ENCODE peak calls at places on chromosomes 12 and 14, in seven cellular contexts. One of them, this sample, is unnamed.

GRCh38 chr12:131755305-131756113 is 44.6 kb downstream of the SFSWAP start:
- DNase-seq in dorsolateral prefrontal cortex: no peak
- DNase-seq in breast epithelium: peak; percentile 5
- DNase-seq in A549: peak; percentile 42
- DNase-seq in ovary: no peak
- DNase-seq in epithelial cell of esophagus: peak; percentile 46
- DNase-seq in kidney: no peak
- DNase-seq in this sample: no peak

GRCh38 chr14:72611506-72611905 is 282.4 kb downstream of the DPF3 start:
- DNase-seq in epithelial cell of esophagus: no peak
- DNase-seq in A549: no peak
- DNase-seq in ovary: no peak
- DNase-seq in breast epithelium: no peak
- DNase-seq in kidney: no peak
- DNase-seq in dorsolateral prefrontal cortex: no peak
- DNase-seq in this sample: no peak

GRCh38 chr12:24921251-24922038 is 27.5 kb downstream of the BCAT1 start:
- DNase-seq in breast epithelium: no peak
- DNase-seq in epithelial cell of esophagus: peak; percentile 50
- DNase-seq in A549: no peak
- DNase-seq in kidney: no peak
- DNase-seq in ovary: no peak
- DNase-seq in dorsolateral prefrontal cortex: no peak
- DNase-seq in this sample: no peak

GRCh38 chr12:112013601-112014402 is 576 bp downstream of the ERP29 start:
- DNase-seq in dorsolateral prefrontal cortex: peak; percentile 61
- DNase-seq in epithelial cell of esophagus: peak; percentile 86
- DNase-seq in breast epithelium: peak; percentile 59
- DNase-seq in ovary: peak; percentile 64
- DNase-seq in A549: peak; percentile 44
- DNase-seq in kidney: peak; percentile 89
- DNase-seq in this sample: peak; percentile 60

GRCh38 chr14:55373784-55374725 is 37.6 kb downstream of the ATG14 start:
- DNase-seq in ovary: no peak
- DNase-seq in A549: no peak
- DNase-seq in epithelial cell of esophagus: peak; percentile 72
- DNase-seq in kidney: no peak
- DNase-seq in breast epithelium: no peak
- DNase-seq in dorsolateral prefrontal cortex: no peak
- DNase-seq in this sample: no peak

GRCh38 chr12:62730649-62731377 is 204.1 kb downstream of the PPM1H start:
- DNase-seq in dorsolateral prefrontal cortex: no peak
- DNase-seq in epithelial cell of esophagus: peak; percentile 46
- DNase-seq in ovary: no peak
- DNase-seq in A549: peak; percentile 66
- DNase-seq in kidney: no peak
- DNase-seq in breast epithelium: no peak
- DNase-seq in this sample: no peak

GRCh38 chr12:26636710-26637328 is 196.2 kb downstream of the ITPR2 start:
- DNase-seq in kidney: no peak
- DNase-seq in ovary: no peak
- DNase-seq in A549: peak; percentile 31
- DNase-seq in dorsolateral prefrontal cortex: no peak
- DNase-seq in epithelial cell of esophagus: peak; percentile 70
- DNase-seq in breast epithelium: no peak
- DNase-seq in this sample: no peak

GRCh38 chr14:68089146-68089715 is 269.7 kb downstream of the RAD51B start:
- DNase-seq in A549: peak; percentile 67
- DNase-seq in dorsolateral prefrontal cortex: no peak
- DNase-seq in kidney: no peak
- DNase-seq in epithelial cell of esophagus: peak; percentile 47
- DNase-seq in ovary: no peak
- DNase-seq in breast epithelium: no peak
- DNase-seq in this sample: no peak

GRCh38 chr12:46944104-46944503 is 118.3 kb upstream of the SLC38A4 start:
- DNase-seq in breast epithelium: no peak
- DNase-seq in epithelial cell of esophagus: peak; percentile 85
- DNase-seq in A549: no peak
- DNase-seq in ovary: no peak
- DNase-seq in kidney: no peak
- DNase-seq in dorsolateral prefrontal cortex: no peak
- DNase-seq in this sample: no peak

GRCh38 chr12:102629262-102629888 is 149.0 kb upstream of the IGF1 start:
- DNase-seq in breast epithelium: no peak
- DNase-seq in ovary: no peak
- DNase-seq in kidney: no peak
- DNase-seq in A549: no peak
- DNase-seq in epithelial cell of esophagus: no peak
- DNase-seq in dorsolateral prefrontal cortex: no peak
- DNase-seq in this sample: no peak

GRCh38 chr14:94670692-94671285 is 58.6 kb downstream of the SERPINA3 start:
- DNase-seq in kidney: no peak
- DNase-seq in epithelial cell of esophagus: no peak
- DNase-seq in dorsolateral prefrontal cortex: no peak
- DNase-seq in A549: no peak
- DNase-seq in breast epithelium: no peak
- DNase-seq in ovary: no peak
- DNase-seq in this sample: no peak

GRCh38 chr12:28409892-28410291 is 219.6 kb downstream of the CCDC91 start:
- DNase-seq in epithelial cell of esophagus: peak; percentile 75
- DNase-seq in kidney: no peak
- DNase-seq in ovary: no peak
- DNase-seq in A549: no peak
- DNase-seq in breast epithelium: no peak
- DNase-seq in dorsolateral prefrontal cortex: no peak
- DNase-seq in this sample: no peak

GRCh38 chr12:58387199-58387598 is 445.8 kb downstream of the ATP23 start:
- DNase-seq in kidney: no peak
- DNase-seq in ovary: no peak
- DNase-seq in dorsolateral prefrontal cortex: no peak
- DNase-seq in breast epithelium: no peak
- DNase-seq in A549: no peak
- DNase-seq in epithelial cell of esophagus: peak; percentile 64
- DNase-seq in this sample: no peak

GRCh38 chr12:14931791-14932560 is 6.4 kb downstream of the ERP27 start:
- DNase-seq in dorsolateral prefrontal cortex: no peak
- DNase-seq in breast epithelium: no peak
- DNase-seq in epithelial cell of esophagus: peak; percentile 80
- DNase-seq in ovary: no peak
- DNase-seq in A549: no peak
- DNase-seq in kidney: no peak
- DNase-seq in this sample: no peak

GRCh38 chr14:50335989-50336391 is 23.9 kb downstream of the DMAC2L start:
- DNase-seq in dorsolateral prefrontal cortex: peak; percentile 81
- DNase-seq in breast epithelium: no peak
- DNase-seq in ovary: peak; percentile 39
- DNase-seq in A549: no peak
- DNase-seq in kidney: peak; percentile 70
- DNase-seq in epithelial cell of esophagus: no peak
- DNase-seq in this sample: no peak

GRCh38 chr12:100668939-100669536 is 95.6 kb downstream of the GAS2L3 start:
- DNase-seq in ovary: peak; percentile 53
- DNase-seq in epithelial cell of esophagus: peak; percentile 80
- DNase-seq in kidney: peak; percentile 77
- DNase-seq in A549: peak; percentile 79
- DNase-seq in dorsolateral prefrontal cortex: peak; percentile 65
- DNase-seq in breast epithelium: peak; percentile 64
- DNase-seq in this sample: no peak

GRCh38 chr12:1934068-1934467 is 15.6 kb upstream of the CACNA2D4 start:
- DNase-seq in A549: no peak
- DNase-seq in kidney: no peak
- DNase-seq in dorsolateral prefrontal cortex: no peak
- DNase-seq in ovary: no peak
- DNase-seq in breast epithelium: no peak
- DNase-seq in epithelial cell of esophagus: no peak
- DNase-seq in this sample: no peak

GRCh38 chr12:1821805-1822204 is 1.4 kb downstream of the LRTM2 start:
- DNase-seq in breast epithelium: no peak
- DNase-seq in epithelial cell of esophagus: no peak
- DNase-seq in A549: no peak
- DNase-seq in dorsolateral prefrontal cortex: peak; percentile 64
- DNase-seq in kidney: no peak
- DNase-seq in ovary: no peak
- DNase-seq in this sample: no peak

GRCh38 chr12:57590892-57591566 is at the start of gene PIP4K2C:
- DNase-seq in kidney: peak; percentile 94
- DNase-seq in dorsolateral prefrontal cortex: peak; percentile 85
- DNase-seq in epithelial cell of esophagus: peak; percentile 89
- DNase-seq in A549: peak; percentile 79
- DNase-seq in breast epithelium: peak; percentile 85
- DNase-seq in ovary: peak; percentile 85
- DNase-seq in this sample: peak; percentile 82

GRCh38 chr12:106140223-106140986 is 1.7 kb upstream of the NUAK1 start:
- DNase-seq in kidney: no peak
- DNase-seq in ovary: no peak
- DNase-seq in dorsolateral prefrontal cortex: no peak
- DNase-seq in epithelial cell of esophagus: no peak
- DNase-seq in breast epithelium: no peak
- DNase-seq in A549: no peak
- DNase-seq in this sample: no peak

GRCh38 chr14:92496458-92496857 is 17.1 kb upstream of the RIN3 start:
- DNase-seq in kidney: no peak
- DNase-seq in dorsolateral prefrontal cortex: no peak
- DNase-seq in ovary: no peak
- DNase-seq in breast epithelium: no peak
- DNase-seq in epithelial cell of esophagus: no peak
- DNase-seq in A549: no peak
- DNase-seq in this sample: no peak

GRCh38 chr12:61095131-61095530 is 1165.1 kb upstream of the USP15 start:
- DNase-seq in ovary: no peak
- DNase-seq in breast epithelium: no peak
- DNase-seq in kidney: no peak
- DNase-seq in epithelial cell of esophagus: no peak
- DNase-seq in A549: no peak
- DNase-seq in dorsolateral prefrontal cortex: no peak
- DNase-seq in this sample: no peak

GRCh38 chr14:95068091-95068490 is 89.2 kb downstream of the DICER1 start:
- DNase-seq in epithelial cell of esophagus: no peak
- DNase-seq in ovary: no peak
- DNase-seq in kidney: no peak
- DNase-seq in dorsolateral prefrontal cortex: no peak
- DNase-seq in A549: no peak
- DNase-seq in breast epithelium: no peak
- DNase-seq in this sample: no peak

GRCh38 chr12:132611620-132612019 is 1.2 kb upstream of the LRCOL1 start:
- DNase-seq in A549: no peak
- DNase-seq in dorsolateral prefrontal cortex: no peak
- DNase-seq in epithelial cell of esophagus: no peak
- DNase-seq in kidney: no peak
- DNase-seq in breast epithelium: no peak
- DNase-seq in ovary: no peak
- DNase-seq in this sample: no peak

GRCh38 chr12:67070604-67071003 is 198.6 kb upstream of the CAND1 start:
- DNase-seq in breast epithelium: no peak
- DNase-seq in ovary: no peak
- DNase-seq in kidney: no peak
- DNase-seq in A549: no peak
- DNase-seq in epithelial cell of esophagus: no peak
- DNase-seq in dorsolateral prefrontal cortex: no peak
- DNase-seq in this sample: no peak

GRCh38 chr12:67069451-67070306 is 199.5 kb upstream of the CAND1 start:
- DNase-seq in kidney: peak; percentile 77
- DNase-seq in ovary: peak; percentile 44
- DNase-seq in dorsolateral prefrontal cortex: no peak
- DNase-seq in A549: peak; percentile 24
- DNase-seq in epithelial cell of esophagus: peak; percentile 63
- DNase-seq in breast epithelium: no peak
- DNase-seq in this sample: no peak

GRCh38 chr12:67068204-67068731 is 200.9 kb upstream of the CAND1 start:
- DNase-seq in breast epithelium: no peak
- DNase-seq in dorsolateral prefrontal cortex: no peak
- DNase-seq in kidney: peak; percentile 57
- DNase-seq in ovary: peak; percentile 24
- DNase-seq in A549: no peak
- DNase-seq in epithelial cell of esophagus: peak; percentile 23
- DNase-seq in this sample: no peak

GRCh38 chr12:67068773-67069450 is 200.2 kb upstream of the CAND1 start:
- DNase-seq in breast epithelium: peak; percentile 52
- DNase-seq in dorsolateral prefrontal cortex: no peak
- DNase-seq in A549: peak; percentile 37
- DNase-seq in kidney: peak; percentile 79
- DNase-seq in ovary: peak; percentile 33
- DNase-seq in epithelial cell of esophagus: peak; percentile 77
- DNase-seq in this sample: no peak

DNA sequence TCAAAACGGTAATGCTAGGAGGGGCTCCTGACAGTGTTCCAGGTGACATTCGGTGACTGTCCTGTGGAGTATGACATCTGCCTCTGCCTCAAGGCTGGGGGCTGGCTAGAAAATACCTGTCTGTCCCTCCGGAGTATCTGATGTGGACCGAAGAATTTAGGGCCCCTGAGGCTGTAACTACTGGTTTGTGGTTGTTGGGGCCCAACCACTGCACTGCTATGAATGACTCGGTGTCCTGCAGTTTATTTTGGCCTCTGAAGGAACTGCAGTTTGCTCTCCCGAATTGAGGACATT is 198.9 kb upstream of the CAND1 start:
- DNase-seq in A549: no peak
- DNase-seq in dorsolateral prefrontal cortex: no peak
- DNase-seq in breast epithelium: no peak
- DNase-seq in epithelial cell of esophagus: no peak
- DNase-seq in ovary: no peak
- DNase-seq in kidney: no peak
- DNase-seq in this sample: no peak
- H3K4me3 ChIP-seq in A549: peak overlapping the region; percentile 75
- H3K4me3 ChIP-seq in dorsolateral prefrontal cortex: peak overlapping the region; percentile 74
- H3K4me3 ChIP-seq in breast epithelium: peak overlapping the region; percentile 72
- H3K4me3 ChIP-seq in epithelial cell of esophagus: peak overlapping the region; percentile 64
- H3K4me3 ChIP-seq in ovary: no peak overlapping the region
- H3K4me3 ChIP-seq in kidney: no peak overlapping the region
- H3K4me3 ChIP-seq in this sample: no peak overlapping the region

GRCh38 chr12:104460973-104461693 is 4.4 kb downstream of the CHST11 start:
- DNase-seq in dorsolateral prefrontal cortex: no peak
- DNase-seq in A549: no peak
- DNase-seq in ovary: no peak
- DNase-seq in kidney: no peak
- DNase-seq in epithelial cell of esophagus: no peak
- DNase-seq in breast epithelium: no peak
- DNase-seq in this sample: no peak
- H3K4me3 ChIP-seq in dorsolateral prefrontal cortex: peak overlapping the region; percentile 27
- H3K4me3 ChIP-seq in A549: no peak overlapping the region
- H3K4me3 ChIP-seq in ovary: no peak overlapping the region
- H3K4me3 ChIP-seq in kidney: no peak overlapping the region
- H3K4me3 ChIP-seq in epithelial cell of esophagus: no peak overlapping the region
- H3K4me3 ChIP-seq in breast epithelium: no peak overlapping the region
- H3K4me3 ChIP-seq in this sample: peak overlapping the region; percentile 30

GRCh38 chr14:32940066-32940651 is 1.5 kb downstream of the NPAS3 start:
- DNase-seq in dorsolateral prefrontal cortex: no peak
- DNase-seq in A549: no peak
- DNase-seq in ovary: no peak
- DNase-seq in epithelial cell of esophagus: no peak
- DNase-seq in breast epithelium: no peak
- DNase-seq in kidney: no peak
- DNase-seq in this sample: no peak
- H3K4me3 ChIP-seq in dorsolateral prefrontal cortex: peak overlapping the region; percentile 72
- H3K4me3 ChIP-seq in A549: peak overlapping the region; percentile 70
- H3K4me3 ChIP-seq in ovary: peak overlapping the region; percentile 72
- H3K4me3 ChIP-seq in epithelial cell of esophagus: no peak overlapping the region
- H3K4me3 ChIP-seq in breast epithelium: peak overlapping the region; percentile 73
- H3K4me3 ChIP-seq in kidney: peak overlapping the region; percentile 35
- H3K4me3 ChIP-seq in this sample: no peak overlapping the region

GRCh38 chr14:70188292-70188607 is 501 bp downstream of the SLC8A3 start:
- DNase-seq in ovary: no peak
- DNase-seq in breast epithelium: no peak
- DNase-seq in A549: no peak
- DNase-seq in kidney: no peak
- DNase-seq in epithelial cell of esophagus: peak; percentile 2
- DNase-seq in dorsolateral prefrontal cortex: no peak
- DNase-seq in this sample: no peak
- H3K4me3 ChIP-seq in ovary: no peak overlapping the region
- H3K4me3 ChIP-seq in breast epithelium: peak overlapping the region; percentile 43
- H3K4me3 ChIP-seq in A549: peak overlapping the region; percentile 52
- H3K4me3 ChIP-seq in kidney: no peak overlapping the region
- H3K4me3 ChIP-seq in epithelial cell of esophagus: peak overlapping the region; percentile 38
- H3K4me3 ChIP-seq in dorsolateral prefrontal cortex: peak overlapping the region; percentile 74
- H3K4me3 ChIP-seq in this sample: peak overlapping the region; percentile 50

This sample was measured in effector memory CD4-positive, alpha-beta T cell.